ENCODE peak calls at places on chromosome 13, in seven cellular contexts. C is cardiac fibroblast; G is T-helper 2 cell; Z is posterior cingulate gyrus; U is stimulated activated CD4-positive, alpha-beta T cell treated with anti-CD3 and anti-CD28 coated beads, Interleukin-4, amount 100 ng/mL, for 4 hours; M is GM23338; K is immature natural killer cell. F is an unnamed sample.

GRCh38 chr13:52024481-52024880 is at the start of gene UTP14C:
- DNase-seq in C (no peak), G (no peak), Z (no peak), U (no peak), M (no peak), K (no peak), F (no peak)

GRCh38 chr13:102369303-102369702 is 32.5 kb downstream of the FGF14 start:
- DNase-seq in C (peak), G (no peak), Z (no peak), U (no peak), M (no peak), K (no peak), F (no peak)

GRCh38 chr13:94232956-94233355 is 246.5 kb downstream of the DCT start:
- DNase-seq in C (peak), G (no peak), Z (no peak), U (no peak), M (no peak), K (no peak), F (no peak)

GRCh38 chr13:45490068-45490467 is 25.3 kb downstream of the COG3 start:
- DNase-seq in C (no peak), G (no peak), Z (no peak), U (no peak), M (peak), K (no peak), F (no peak)

GRCh38 chr13:66461021-66461420 is 769.1 kb downstream of the PCDH9 start:
- DNase-seq in C (peak), G (no peak), Z (no peak), U (no peak), M (no peak), K (no peak), F (peak)

GRCh38 chr13:46550822-46551221 is 2.1 kb upstream of the LRCH1 start:
- DNase-seq in C (no peak), G (no peak), Z (no peak), U (no peak), M (no peak), K (no peak), F (no peak)

GRCh38 chr13:64347662-64348061 is 2882.5 kb downstream of the PCDH9 start:
- DNase-seq in C (peak), G (no peak), Z (no peak), U (no peak), M (no peak), K (no peak), F (no peak)

GRCh38 chr13:35720690-35721554 is 244.4 kb upstream of the MAB21L1 start:
- DNase-seq in C (peak), G (no peak), Z (peak), U (peak), M (peak), K (peak), F (peak)

GRCh38 chr13:98466634-98467236 is 110.2 kb downstream of the STK24 start:
- DNase-seq in C (peak), G (no peak), Z (no peak), U (peak), M (peak), K (no peak), F (peak)

GRCh38 chr13:44373601-44374347 is at the start of gene SERP2:
- DNase-seq in C (peak), G (no peak), Z (peak), U (no peak), M (peak), K (peak), F (no peak)

GRCh38 chr13:24053505-24054251 is 106.8 kb upstream of the SPATA13 start:
- DNase-seq in C (peak), G (no peak), Z (peak), U (peak), M (peak), K (peak), F (peak)

GRCh38 chr13:29758591-29759114 is 91.8 kb downstream of the UBL3 start:
- DNase-seq in C (peak), G (no peak), Z (no peak), U (peak), M (no peak), K (peak), F (no peak)

GRCh38 chr13:112464720-112465119 is 88.6 kb downstream of the SPACA7 start:
- DNase-seq in C (no peak), G (no peak), Z (no peak), U (no peak), M (no peak), K (no peak), F (no peak)

GRCh38 chr13:73579574-73580274 is 520.9 kb downstream of the KLF5 start:
- DNase-seq in C (no peak), G (no peak), Z (no peak), U (no peak), M (no peak), K (no peak), F (no peak)

GRCh38 chr13:76991432-76991795 is 467 bp upstream of the CLN5 start:
- DNase-seq in C (no peak), G (peak), Z (peak), U (peak), M (no peak), K (peak), F (peak)

GRCh38 chr13:26619321-26619720 is 61.8 kb downstream of the WASF3 start:
- DNase-seq in C (peak), G (no peak), Z (no peak), U (no peak), M (no peak), K (no peak), F (peak)

GRCh38 chr13:19781526-19781925 is 1.2 kb downstream of the PSPC1 start:
- DNase-seq in C (no peak), G (no peak), Z (no peak), U (no peak), M (no peak), K (no peak), F (no peak)

GRCh38 chr13:25687622-25688225 is 315.9 kb downstream of the ATP8A2 start:
- DNase-seq in C (no peak), G (no peak), Z (no peak), U (no peak), M (no peak), K (no peak), F (peak)

GRCh38 chr13:95122063-95122462 is 179.2 kb downstream of the ABCC4 start:
- DNase-seq in C (no peak), G (no peak), Z (no peak), U (no peak), M (no peak), K (no peak), F (no peak)

GRCh38 chr13:110379905-110380341 is 72.8 kb downstream of the COL4A2 start:
- DNase-seq in C (peak), G (no peak), Z (no peak), U (no peak), M (peak), K (no peak), F (no peak)

GRCh38 chr13:27962128-27962841 is 6.8 kb downstream of the CDX2 start:
- DNase-seq in C (no peak), G (no peak), Z (no peak), U (no peak), M (peak), K (no peak), F (no peak)

GRCh38 chr13:33536639-33537425 is 251.3 kb upstream of the STARD13 start:
- DNase-seq in C (peak), G (no peak), Z (no peak), U (no peak), M (no peak), K (no peak), F (peak)

GRCh38 chr13:20353973-20354372 is 121.9 kb upstream of the GJB6 start:
- DNase-seq in C (peak), G (no peak), Z (no peak), U (no peak), M (no peak), K (no peak), F (no peak)

GRCh38 chr13:44857061-44857460 is 132.2 kb downstream of the NUFIP1 start:
- DNase-seq in C (no peak), G (no peak), Z (no peak), U (no peak), M (no peak), K (no peak), F (no peak)

GRCh38 chr13:35501721-35502235 is 25.3 kb upstream of the MAB21L1 start:
- DNase-seq in C (no peak), G (no peak), Z (no peak), U (no peak), M (no peak), K (no peak), F (no peak)

GRCh38 chr13:87777395-87777794 is 106.2 kb downstream of the SLITRK5 start:
- DNase-seq in C (no peak), G (no peak), Z (no peak), U (no peak), M (peak), K (no peak), F (no peak)

GRCh38 chr13:107835339-107836018 is 379.9 kb downstream of the LIG4 start:
- DNase-seq in C (peak), G (no peak), Z (no peak), U (no peak), M (no peak), K (no peak), F (no peak)